ENCODE peak calls at places on chromosomes 12 and 14, in nine cellular contexts. F is Panc1, B is breast epithelium, X is SK-N-SH, M is GM23338, J is HCT116, U is K562, R is transverse colon, Q is stomach. O is an unnamed sample.

GRCh38 chr12:52151859-52152783 is 39.7 kb downstream of the KRT80 start:
- DNase-seq in U (peak), B (peak), M (peak), X (peak), F (no peak), J (no peak), R (peak), Q (peak), O (peak)

GRCh38 chr14:85599939-85600338 is 70.0 kb downstream of the FLRT2 start:
- DNase-seq in B (no peak), Q (no peak), M (no peak), R (no peak), J (no peak), U (no peak), X (no peak), F (no peak), O (no peak)

GRCh38 chr14:29908652-29909577 is 18.7 kb downstream of the PRKD1 start:
- DNase-seq in X (no peak), J (no peak), U (no peak), B (no peak), F (no peak), M (no peak), R (no peak), Q (no peak), O (no peak)

GRCh38 chr14:91364524-91365270 is 52.9 kb downstream of the CCDC88C start:
- DNase-seq in U (no peak), B (no peak), F (no peak), X (no peak), R (no peak), M (no peak), Q (no peak), J (no peak), O (no peak)

GRCh38 chr14:98198385-98198784 is 1073.6 kb downstream of the BCL11B start:
- DNase-seq in J (no peak), M (no peak), R (peak), F (no peak), U (no peak), X (no peak), B (no peak), Q (no peak), O (no peak)

GRCh38 chr12:87801860-87802720 is 227.1 kb downstream of the C12orf50 start:
- DNase-seq in J (no peak), X (no peak), M (no peak), F (no peak), B (no peak), U (no peak), R (no peak), Q (no peak), O (peak)

GRCh38 chr14:23695220-23695999 is 59.2 kb downstream of the DHRS2 start:
- DNase-seq in B (no peak), M (peak), R (no peak), F (no peak), Q (peak), X (peak), U (no peak), J (no peak), O (peak)

GRCh38 chr14:74886001-74886400 is 4.3 kb downstream of the DLST start:
- DNase-seq in Q (no peak), R (no peak), X (no peak), M (peak), B (no peak), U (no peak), F (no peak), J (no peak), O (no peak)

GRCh38 chr14:91284146-91284790 is 39.8 kb upstream of the GPR68 start:
- DNase-seq in U (no peak), R (no peak), J (no peak), F (no peak), M (no peak), B (no peak), Q (no peak), X (peak), O (no peak)

GRCh38 chr14:46048127-46048526 is 603.5 kb downstream of the RPL10L start:
- DNase-seq in J (peak), M (peak), R (no peak), B (no peak), U (no peak), F (peak), X (peak), Q (peak), O (peak)

GRCh38 chr14:61077946-61078738 is 97.1 kb downstream of the SLC38A6 start:
- DNase-seq in Q (no peak), R (no peak), U (no peak), F (no peak), M (no peak), X (no peak), B (no peak), J (no peak), O (no peak)

GRCh38 chr14:76313861-76314260 is 62.1 kb upstream of the ESRRB start:
- DNase-seq in R (no peak), X (no peak), M (peak), J (no peak), Q (no peak), B (no peak), U (no peak), F (no peak), O (no peak)

GRCh38 chr12:53058674-53059433 is 9.0 kb downstream of the TNS2 start:
- DNase-seq in M (no peak), U (no peak), X (no peak), J (no peak), Q (no peak), F (no peak), R (no peak), B (peak), O (no peak)

GRCh38 chr12:123003257-123003656 is 22.8 kb downstream of the ARL6IP4 start:
- DNase-seq in F (no peak), J (no peak), X (no peak), U (no peak), M (no peak), Q (no peak), B (no peak), R (no peak), O (no peak)

GRCh38 chr12:102016472-102016871 is 45.3 kb downstream of the WASHC3 start:
- DNase-seq in Q (no peak), B (no peak), J (no peak), R (no peak), M (no peak), X (no peak), F (no peak), U (no peak), O (no peak)

GRCh38 chr12:57518920-57519757 is 1.2 kb downstream of the DDIT3 start:
- DNase-seq in M (peak), F (no peak), U (no peak), Q (peak), X (no peak), R (peak), J (no peak), B (peak), O (no peak)

GRCh38 chr12:132095520-132096409 is 48.4 kb downstream of the DDX51 start:
- DNase-seq in J (no peak), Q (no peak), B (no peak), R (no peak), X (no peak), M (no peak), F (no peak), U (no peak), O (no peak)

GRCh38 chr14:20671597-20672283 is 12.6 kb upstream of the RNASE4 start:
- DNase-seq in U (no peak), M (no peak), F (peak), R (no peak), B (no peak), Q (no peak), X (no peak), J (no peak), O (peak)

GRCh38 chr12:94535614-94535932 is 75.9 kb upstream of the CEP83 start:
- DNase-seq in B (no peak), R (no peak), J (no peak), M (no peak), Q (no peak), F (no peak), U (no peak), X (no peak), O (no peak)

GRCh38 chr12:117567644-117568043 is 206.2 kb upstream of the NOS1 start:
- DNase-seq in Q (no peak), X (no peak), B (no peak), R (no peak), M (no peak), U (no peak), J (no peak), F (no peak), O (no peak)

GRCh38 chr12:89117448-89118034 is 234.8 kb downstream of the DUSP6 start:
- DNase-seq in F (no peak), U (no peak), R (peak), B (peak), M (no peak), X (no peak), J (peak), Q (peak), O (peak)

GRCh38 chr14:87898301-87898700 is 94.7 kb downstream of the GALC start:
- DNase-seq in J (no peak), U (no peak), Q (no peak), F (no peak), M (no peak), R (no peak), B (no peak), X (no peak), O (no peak)

GRCh38 chr12:107200394-107200793 is 107.0 kb upstream of the CRY1 start:
- DNase-seq in X (no peak), F (no peak), J (peak), R (no peak), M (no peak), B (no peak), Q (no peak), U (no peak), O (no peak)

GRCh38 chr12:106142591-106143261 is 4.0 kb upstream of the NUAK1 start:
- DNase-seq in F (no peak), M (no peak), Q (no peak), X (no peak), U (no peak), J (no peak), R (no peak), B (no peak), O (no peak)

GRCh38 chr14:75578099-75578785 is at the start of gene FLVCR2:
- DNase-seq in F (no peak), R (peak), B (peak), U (peak), X (peak), Q (peak), M (peak), J (no peak), O (peak)

GRCh38 chr12:40300490-40300889 is 75.7 kb downstream of the LRRK2 start:
- DNase-seq in U (no peak), M (no peak), F (no peak), J (no peak), X (no peak), Q (no peak), B (no peak), R (no peak), O (no peak)

GRCh38 chr14:64628940-64629403 is 75.3 kb upstream of the PLEKHG3 start:
- DNase-seq in Q (no peak), M (no peak), X (peak), J (no peak), R (peak), F (peak), B (no peak), U (no peak), O (no peak)
- TF ChIP-seq POLR2AphosphoS5 in Q (no peak), M (no peak), X (peak), J (no peak), R (peak), F (no peak), B (no peak), U (no peak), O (no peak)

GRCh38 chr14:105203057-105203494 is 22.0 kb upstream of the NUDT14 start:
- DNase-seq in U (peak), J (no peak), Q (peak), F (peak), B (peak), R (peak), M (peak), X (peak), O (peak)
- TF ChIP-seq POLR2AphosphoS5 in U (no peak), J (peak), Q (peak), F (no peak), B (no peak), R (no peak), M (no peak), X (no peak), O (peak)

DNA sequence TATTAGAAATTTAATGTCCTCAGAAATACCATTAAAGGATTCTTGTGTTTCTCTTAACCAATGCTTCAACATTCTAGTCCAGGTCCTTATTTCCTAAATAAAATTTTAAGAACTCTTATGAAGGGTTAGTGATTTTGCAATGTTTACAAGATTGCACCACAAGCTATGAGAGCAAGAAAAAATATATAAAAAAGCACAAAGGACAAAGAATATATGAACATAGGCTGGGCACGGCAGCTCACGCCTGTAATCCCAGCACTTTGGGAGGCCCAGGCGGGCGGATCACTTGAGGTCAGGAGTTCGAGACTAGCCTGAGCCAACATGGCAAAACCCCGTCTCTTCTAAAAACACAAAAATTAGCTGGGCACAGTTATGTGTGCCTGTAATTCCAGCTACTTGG is 7.6 kb downstream of the RACGAP1 start:
- DNase-seq in R (no peak), Q (no peak), F (no peak), U (no peak), J (no peak), B (no peak), X (no peak), M (no peak), O (no peak)
- TF ChIP-seq POLR2AphosphoS5 in R (no peak), Q (no peak), F (no peak), U (no peak), J (no peak), B (no peak), X (no peak), M (no peak), O (no peak)

GRCh38 chr12:124928095-124928911 is 13.9 kb upstream of the UBC start:
- DNase-seq in M (peak), R (peak), J (peak), Q (peak), X (no peak), U (no peak), F (no peak), B (peak), O (peak)
- TF ChIP-seq POLR2AphosphoS5 in M (no peak), R (peak), J (peak), Q (peak), X (no peak), U (no peak), F (no peak), B (peak), O (peak)